ENCODE peak calls at places on chromosome 4, in six cellular contexts. One of them, this sample, is unnamed.
A peak's percentile ranks its signal among the peaks of the same experiment; 100 is the strongest.

GRCh38 chr4:168882650-168883233 is 127.3 kb downstream of the CBR4 start:
- DNase-seq in suprapubic skin: no peak
- DNase-seq in HepG2: peak; percentile 9
- DNase-seq in breast epithelium: no peak
- DNase-seq in HCT116: no peak
- DNase-seq in GM12892: no peak
- DNase-seq in this sample: no peak

GRCh38 chr4:158129649-158130048 is 43.2 kb downstream of the GASK1B start:
- DNase-seq in breast epithelium: no peak
- DNase-seq in HCT116: no peak
- DNase-seq in suprapubic skin: no peak
- DNase-seq in GM12892: no peak
- DNase-seq in HepG2: no peak
- DNase-seq in this sample: no peak

GRCh38 chr4:41957634-41958033 is 22.4 kb downstream of the TMEM33 start:
- DNase-seq in HepG2: peak; percentile 27
- DNase-seq in GM12892: no peak
- DNase-seq in breast epithelium: no peak
- DNase-seq in HCT116: peak; percentile 24
- DNase-seq in suprapubic skin: no peak
- DNase-seq in this sample: no peak

GRCh38 chr4:89283226-89283974 is 24.2 kb downstream of the GPRIN3 start:
- DNase-seq in HCT116: no peak
- DNase-seq in breast epithelium: no peak
- DNase-seq in HepG2: peak; percentile 8
- DNase-seq in suprapubic skin: no peak
- DNase-seq in GM12892: no peak
- DNase-seq in this sample: peak; percentile 59

GRCh38 chr4:145679520-145679919 is 426 bp upstream of the C4orf51 start:
- DNase-seq in HepG2: peak; percentile 25
- DNase-seq in breast epithelium: peak; percentile 26
- DNase-seq in HCT116: peak; percentile 43
- DNase-seq in GM12892: no peak
- DNase-seq in suprapubic skin: no peak
- DNase-seq in this sample: no peak

GRCh38 chr4:97493815-97494518 is 649.3 kb downstream of the STPG2 start:
- DNase-seq in HepG2: no peak
- DNase-seq in HCT116: peak; percentile 76
- DNase-seq in suprapubic skin: no peak
- DNase-seq in GM12892: no peak
- DNase-seq in breast epithelium: no peak
- DNase-seq in this sample: no peak

GRCh38 chr4:123102897-123103489 is 180.6 kb upstream of the NUDT6 start:
- DNase-seq in HepG2: peak; percentile 49
- DNase-seq in GM12892: no peak
- DNase-seq in suprapubic skin: no peak
- DNase-seq in breast epithelium: no peak
- DNase-seq in HCT116: peak; percentile 19
- DNase-seq in this sample: no peak

GRCh38 chr4:10074076-10074766 is 42.4 kb downstream of the WDR1 start:
- DNase-seq in HCT116: no peak
- DNase-seq in HepG2: no peak
- DNase-seq in GM12892: no peak
- DNase-seq in suprapubic skin: no peak
- DNase-seq in breast epithelium: no peak
- DNase-seq in this sample: no peak

GRCh38 chr4:142778430-142778829 is 67.7 kb downstream of the INPP4B start:
- DNase-seq in GM12892: no peak
- DNase-seq in suprapubic skin: no peak
- DNase-seq in HepG2: no peak
- DNase-seq in HCT116: no peak
- DNase-seq in breast epithelium: no peak
- DNase-seq in this sample: no peak

GRCh38 chr4:79211490-79211889 is 114.4 kb downstream of the NAA11 start:
- DNase-seq in breast epithelium: no peak
- DNase-seq in HepG2: no peak
- DNase-seq in suprapubic skin: no peak
- DNase-seq in HCT116: no peak
- DNase-seq in GM12892: no peak
- DNase-seq in this sample: no peak

GRCh38 chr4:25949166-25949748 is 35.2 kb downstream of the SMIM20 start:
- DNase-seq in GM12892: no peak
- DNase-seq in HepG2: peak; percentile 91
- DNase-seq in breast epithelium: no peak
- DNase-seq in HCT116: no peak
- DNase-seq in suprapubic skin: no peak
- DNase-seq in this sample: no peak

GRCh38 chr4:173834151-173834550 is 304.1 kb upstream of the HAND2 start:
- DNase-seq in GM12892: no peak
- DNase-seq in HepG2: no peak
- DNase-seq in HCT116: peak; percentile 13
- DNase-seq in suprapubic skin: no peak
- DNase-seq in breast epithelium: no peak
- DNase-seq in this sample: no peak

GRCh38 chr4:86664959-86665358 is 70.8 kb downstream of the PTPN13 start:
- DNase-seq in HepG2: no peak
- DNase-seq in breast epithelium: no peak
- DNase-seq in GM12892: no peak
- DNase-seq in HCT116: no peak
- DNase-seq in suprapubic skin: no peak
- DNase-seq in this sample: no peak

GRCh38 chr4:36165256-36166005 is 78.9 kb downstream of the ARAP2 start:
- DNase-seq in breast epithelium: no peak
- DNase-seq in HepG2: no peak
- DNase-seq in suprapubic skin: no peak
- DNase-seq in HCT116: no peak
- DNase-seq in GM12892: no peak
- DNase-seq in this sample: no peak

GRCh38 chr4:48079972-48080391 is 54.1 kb downstream of the TXK start:
- DNase-seq in GM12892: no peak
- DNase-seq in breast epithelium: no peak
- DNase-seq in suprapubic skin: no peak
- DNase-seq in HCT116: no peak
- DNase-seq in HepG2: no peak
- DNase-seq in this sample: no peak

GRCh38 chr4:47784222-47784621 is 53.6 kb downstream of the CORIN start:
- DNase-seq in HCT116: no peak
- DNase-seq in HepG2: no peak
- DNase-seq in breast epithelium: no peak
- DNase-seq in GM12892: no peak
- DNase-seq in suprapubic skin: no peak
- DNase-seq in this sample: no peak

GRCh38 chr4:144582975-144583374 is 63.0 kb upstream of the HHIP start:
- DNase-seq in breast epithelium: no peak
- DNase-seq in HepG2: peak; percentile 24
- DNase-seq in GM12892: no peak
- DNase-seq in suprapubic skin: no peak
- DNase-seq in HCT116: no peak
- DNase-seq in this sample: no peak

GRCh38 chr4:38366451-38366850 is 297.5 kb upstream of the KLF3 start:
- DNase-seq in HCT116: no peak
- DNase-seq in breast epithelium: no peak
- DNase-seq in GM12892: no peak
- DNase-seq in HepG2: no peak
- DNase-seq in suprapubic skin: no peak
- DNase-seq in this sample: no peak

GRCh38 chr4:128525387-128525786 is 237.8 kb upstream of the PGRMC2 start:
- DNase-seq in GM12892: no peak
- DNase-seq in suprapubic skin: no peak
- DNase-seq in breast epithelium: no peak
- DNase-seq in HepG2: no peak
- DNase-seq in HCT116: no peak
- DNase-seq in this sample: no peak

GRCh38 chr4:175705407-175705806 is 106.7 kb downstream of the GPM6A start:
- DNase-seq in HCT116: no peak
- DNase-seq in suprapubic skin: no peak
- DNase-seq in GM12892: no peak
- DNase-seq in HepG2: no peak
- DNase-seq in breast epithelium: peak; percentile 65
- DNase-seq in this sample: no peak

GRCh38 chr4:152454398-152455011 is 81.4 kb downstream of the FBXW7 start:
- DNase-seq in HepG2: peak; percentile 21
- DNase-seq in suprapubic skin: no peak
- DNase-seq in HCT116: no peak
- DNase-seq in GM12892: no peak
- DNase-seq in breast epithelium: no peak
- DNase-seq in this sample: no peak

GRCh38 chr4:152652102-152652501 is 27.7 kb downstream of the TMEM154 start:
- DNase-seq in suprapubic skin: no peak
- DNase-seq in HepG2: no peak
- DNase-seq in HCT116: no peak
- DNase-seq in GM12892: no peak
- DNase-seq in breast epithelium: no peak
- DNase-seq in this sample: no peak

GRCh38 chr4:64230709-64231310 is 178.4 kb downstream of the TECRL start:
- DNase-seq in suprapubic skin: no peak
- DNase-seq in breast epithelium: no peak
- DNase-seq in HepG2: no peak
- DNase-seq in GM12892: no peak
- DNase-seq in HCT116: peak; percentile 8
- DNase-seq in this sample: no peak

GRCh38 chr4:140019619-140020367 is 134.2 kb downstream of the MAML3 start:
- DNase-seq in GM12892: no peak
- DNase-seq in HCT116: no peak
- DNase-seq in suprapubic skin: no peak
- DNase-seq in HepG2: peak; percentile 85
- DNase-seq in breast epithelium: no peak
- DNase-seq in this sample: no peak

GRCh38 chr4:38023347-38024202 is 63.4 kb downstream of the PTTG2 start:
- DNase-seq in HepG2: no peak
- DNase-seq in HCT116: no peak
- DNase-seq in suprapubic skin: no peak
- DNase-seq in GM12892: no peak
- DNase-seq in breast epithelium: no peak
- DNase-seq in this sample: no peak

GRCh38 chr4:128060620-128061565 is at the start of gene LARP1B:
- DNase-seq in HepG2: peak; percentile 91
- DNase-seq in GM12892: peak; percentile 87
- DNase-seq in breast epithelium: peak; percentile 93
- DNase-seq in HCT116: peak; percentile 87
- DNase-seq in suprapubic skin: peak; percentile 96
- DNase-seq in this sample: peak; percentile 97

GRCh38 chr4:173333658-173334084 is 487 bp downstream of the HMGB2 start:
- DNase-seq in breast epithelium: peak; percentile 29
- DNase-seq in GM12892: peak; percentile 22
- DNase-seq in HepG2: peak; percentile 2
- DNase-seq in HCT116: no peak
- DNase-seq in suprapubic skin: peak; percentile 84
- DNase-seq in this sample: peak; percentile 58

GRCh38 chr4:184193556-184194525 is 23.8 kb downstream of the ENPP6 start:
- DNase-seq in GM12892: no peak
- DNase-seq in suprapubic skin: peak; percentile 21
- DNase-seq in breast epithelium: no peak
- DNase-seq in HCT116: no peak
- DNase-seq in HepG2: no peak
- DNase-seq in this sample: no peak
- TF ChIP-seq POLR2AphosphoS5 in GM12892: no peak
- TF ChIP-seq POLR2AphosphoS5 in suprapubic skin: no peak
- TF ChIP-seq POLR2AphosphoS5 in breast epithelium: no peak
- TF ChIP-seq POLR2AphosphoS5 in HCT116: no peak
- TF ChIP-seq POLR2AphosphoS5 in HepG2: no peak
- TF ChIP-seq POLR2AphosphoS5 in this sample: no peak

DNA sequence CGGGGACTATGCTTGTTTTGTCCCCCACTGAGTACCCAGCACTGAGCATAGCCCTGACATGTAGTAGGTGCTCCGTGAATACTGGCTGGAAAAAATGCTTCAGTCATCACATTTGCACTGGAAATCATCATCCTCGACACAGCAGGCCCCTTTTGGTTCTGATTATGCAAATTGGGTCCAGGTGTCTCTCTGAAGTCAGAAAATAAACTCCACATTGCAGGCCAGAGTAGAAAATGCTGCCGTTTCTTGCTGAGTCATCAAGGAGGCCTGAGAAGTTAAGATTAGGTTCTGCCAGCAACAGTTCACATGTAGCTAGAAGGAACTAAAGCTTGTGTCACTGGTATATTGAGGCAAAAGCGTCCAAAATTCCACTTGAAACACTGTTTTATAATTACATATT is 15.0 kb upstream of the STK32B start:
- DNase-seq in HepG2: no peak
- DNase-seq in breast epithelium: no peak
- DNase-seq in HCT116: no peak
- DNase-seq in GM12892: no peak
- DNase-seq in suprapubic skin: no peak
- DNase-seq in this sample: no peak
- TF ChIP-seq POLR2AphosphoS5 in HepG2: no peak
- TF ChIP-seq POLR2AphosphoS5 in breast epithelium: no peak
- TF ChIP-seq POLR2AphosphoS5 in HCT116: no peak
- TF ChIP-seq POLR2AphosphoS5 in GM12892: no peak
- TF ChIP-seq POLR2AphosphoS5 in suprapubic skin: no peak
- TF ChIP-seq POLR2AphosphoS5 in this sample: no peak

GRCh38 chr4:189088783-189089182 is 851.9 kb upstream of the FRG1 start:
- DNase-seq in HCT116: no peak
- DNase-seq in breast epithelium: no peak
- DNase-seq in GM12892: no peak
- DNase-seq in HepG2: no peak
- DNase-seq in suprapubic skin: no peak
- DNase-seq in this sample: no peak

GRCh38 chr4:189081831-189082230 is 858.8 kb upstream of the FRG1 start:
- DNase-seq in HepG2: no peak
- DNase-seq in HCT116: no peak
- DNase-seq in GM12892: no peak
- DNase-seq in suprapubic skin: no peak
- DNase-seq in breast epithelium: no peak
- DNase-seq in this sample: no peak

GRCh38 chr4:189084671-189085070 is 856.0 kb upstream of the FRG1 start:
- DNase-seq in suprapubic skin: no peak
- DNase-seq in GM12892: no peak
- DNase-seq in HepG2: no peak
- DNase-seq in HCT116: peak; percentile 33
- DNase-seq in breast epithelium: no peak
- DNase-seq in this sample: no peak

GRCh38 chr4:189087981-189088380 is 852.7 kb upstream of the FRG1 start:
- DNase-seq in suprapubic skin: no peak
- DNase-seq in HepG2: no peak
- DNase-seq in HCT116: no peak
- DNase-seq in breast epithelium: no peak
- DNase-seq in GM12892: no peak
- DNase-seq in this sample: no peak

DNA sequence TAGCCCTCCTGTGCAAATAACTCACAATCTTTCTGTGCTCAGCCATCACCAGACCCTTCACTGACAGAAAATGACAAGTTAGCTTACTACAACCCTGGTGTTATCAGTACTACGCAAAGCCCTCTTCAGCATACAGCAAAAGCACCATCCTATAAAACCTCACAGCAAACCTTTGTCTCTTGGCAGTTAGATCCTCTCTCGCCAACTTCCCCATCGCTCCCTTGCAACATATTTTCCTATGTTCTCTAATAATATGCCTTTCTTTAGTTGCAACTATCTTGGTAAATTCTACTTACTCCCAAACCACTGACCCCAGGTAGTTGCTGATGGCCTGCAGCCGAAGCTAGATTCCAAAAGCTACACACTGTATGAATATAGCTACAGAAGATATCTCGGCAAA is 856.9 kb upstream of the FRG1 start:
- DNase-seq in HepG2: no peak
- DNase-seq in HCT116: no peak
- DNase-seq in suprapubic skin: no peak
- DNase-seq in GM12892: no peak
- DNase-seq in breast epithelium: no peak
- DNase-seq in this sample: no peak
- TF ChIP-seq POLR2AphosphoS5 in HepG2: no peak
- TF ChIP-seq POLR2AphosphoS5 in HCT116: no peak
- TF ChIP-seq POLR2AphosphoS5 in suprapubic skin: no peak
- TF ChIP-seq POLR2AphosphoS5 in GM12892: no peak
- TF ChIP-seq POLR2AphosphoS5 in breast epithelium: no peak
- TF ChIP-seq POLR2AphosphoS5 in this sample: no peak

GRCh38 chr4:7761720-7762119 is 177.9 kb downstream of the AFAP1 start:
- DNase-seq in breast epithelium: peak; percentile 49
- DNase-seq in HCT116: peak; percentile 32
- DNase-seq in HepG2: peak; percentile 49
- DNase-seq in suprapubic skin: peak; percentile 87
- DNase-seq in GM12892: peak; percentile 81
- DNase-seq in this sample: peak; percentile 73
- TF ChIP-seq POLR2AphosphoS5 in breast epithelium: no peak
- TF ChIP-seq POLR2AphosphoS5 in HCT116: no peak
- TF ChIP-seq POLR2AphosphoS5 in HepG2: no peak
- TF ChIP-seq POLR2AphosphoS5 in suprapubic skin: no peak
- TF ChIP-seq POLR2AphosphoS5 in GM12892: no peak
- TF ChIP-seq POLR2AphosphoS5 in this sample: no peak